ENCODE peak calls at places on chromosome 11, in four cellular contexts. A is NCI-H146, Z is RWPE1, J is uterus. Y is an unnamed sample.

GRCh38 chr11:820655-821512 is 2.2 kb downstream of the PNPLA2 start:
- DNase-seq in A (no peak), Z (no peak), J (no peak), Y (peak)

GRCh38 chr11:126647735-126648134 is 292.2 kb downstream of the ST3GAL4 start:
- DNase-seq in A (no peak), Z (peak), J (no peak), Y (no peak)

GRCh38 chr11:20238712-20239111 is 78.4 kb upstream of the DBX1 start:
- DNase-seq in A (no peak), Z (no peak), J (no peak), Y (peak)

GRCh38 chr11:46513934-46514342 is 79.9 kb downstream of the AMBRA1 start:
- DNase-seq in A (peak), Z (peak), J (peak), Y (peak)

GRCh38 chr11:92550411-92550810 is 325.8 kb downstream of the FAT3 start:
- DNase-seq in A (peak), Z (no peak), J (no peak), Y (no peak)

GRCh38 chr11:128496249-128496648 is 91.1 kb downstream of the ETS1 start:
- DNase-seq in A (no peak), Z (no peak), J (no peak), Y (no peak)

GRCh38 chr11:78290293-78291176 is 101.8 kb downstream of the USP35 start:
- DNase-seq in A (no peak), Z (peak), J (no peak), Y (peak)

GRCh38 chr11:2643746-2644145 is 56.0 kb downstream of the KCNQ1OT1 start:
- DNase-seq in A (no peak), Z (no peak), J (no peak), Y (no peak)

GRCh38 chr11:68302256-68303054 is 9.9 kb upstream of the LRP5 start:
- DNase-seq in A (peak), Z (peak), J (no peak), Y (peak)

GRCh38 chr11:82229346-82229745 is 504.3 kb downstream of the FAM181B start:
- DNase-seq in A (peak), Z (peak), J (no peak), Y (peak)

GRCh38 chr11:6387811-6388599 is 2.3 kb upstream of the SMPD1 start:
- DNase-seq in A (no peak), Z (no peak), J (no peak), Y (peak)

GRCh38 chr11:10876168-10876567 is 18.3 kb upstream of the ZBED5 start:
- DNase-seq in A (no peak), Z (no peak), J (no peak), Y (no peak)

GRCh38 chr11:8038393-8038792 is 42.6 kb upstream of the TUB start:
- DNase-seq in A (peak), Z (no peak), J (no peak), Y (peak)

GRCh38 chr11:3609416-3610265 is 32.2 kb downstream of the ART5 start:
- DNase-seq in A (peak), Z (peak), J (no peak), Y (peak)

GRCh38 chr11:35040221-35040942 is 98.6 kb upstream of the CD44 start:
- DNase-seq in A (no peak), Z (peak), J (no peak), Y (no peak)

GRCh38 chr11:2788751-2789140 is 89.0 kb upstream of the KCNQ1OT1 start:
- DNase-seq in A (no peak), Z (no peak), J (no peak), Y (no peak)